ENCODE peak calls at places on chromosomes 3 and 15, in six cellular contexts. A is neural progenitor cell, I is PC-9, P is HCT116, M is left lung, D is BE2C. X is an unnamed sample. For H3K36me3, the result is how much of the 10 kb centered on the place peaks cover.

GRCh38 chr3:155326901-155327300 is 33.4 kb upstream of the STRIT1 start:
- DNase-seq in M (no peak), D (no peak), I (no peak), A (no peak), P (no peak), X (no peak)

GRCh38 chr3:10286596-10287295 is 6.0 kb downstream of the GHRL start:
- DNase-seq in A (peak), D (no peak), M (no peak), I (no peak), P (peak), X (no peak)

GRCh38 chr15:51580385-51580784 is 42.2 kb downstream of the DMXL2 start:
- DNase-seq in A (peak), P (no peak), I (no peak), D (no peak), M (no peak), X (no peak)

GRCh38 chr3:50264389-50264963 is 4.5 kb upstream of the SEMA3B start:
- DNase-seq in D (peak), P (peak), M (peak), I (peak), A (peak), X (peak)

GRCh38 chr15:44427756-44428724 is 611 bp downstream of the CTDSPL2 start:
- DNase-seq in I (peak), D (peak), M (no peak), A (peak), P (peak), X (no peak)

GRCh38 chr3:178629430-178630178 is 93.4 kb downstream of the KCNMB2 start:
- DNase-seq in A (no peak), D (no peak), M (no peak), P (no peak), I (no peak), X (no peak)

GRCh38 chr15:67823371-67824156 is 1.7 kb upstream of the SKOR1 start:
- DNase-seq in A (peak), M (no peak), P (no peak), I (no peak), D (no peak), X (no peak)

GRCh38 chr3:100789582-100789981 is 80.3 kb downstream of the TFG start:
- DNase-seq in D (no peak), I (no peak), M (no peak), P (no peak), A (no peak), X (no peak)

GRCh38 chr15:85408270-85408746 is 27.9 kb downstream of the AKAP13 start:
- DNase-seq in D (no peak), M (no peak), A (no peak), I (no peak), P (no peak), X (no peak)

GRCh38 chr15:23503546-23503945 is 56.5 kb upstream of the GOLGA6L2 start:
- DNase-seq in A (no peak), P (no peak), I (no peak), M (no peak), D (no peak), X (no peak)

DNA sequence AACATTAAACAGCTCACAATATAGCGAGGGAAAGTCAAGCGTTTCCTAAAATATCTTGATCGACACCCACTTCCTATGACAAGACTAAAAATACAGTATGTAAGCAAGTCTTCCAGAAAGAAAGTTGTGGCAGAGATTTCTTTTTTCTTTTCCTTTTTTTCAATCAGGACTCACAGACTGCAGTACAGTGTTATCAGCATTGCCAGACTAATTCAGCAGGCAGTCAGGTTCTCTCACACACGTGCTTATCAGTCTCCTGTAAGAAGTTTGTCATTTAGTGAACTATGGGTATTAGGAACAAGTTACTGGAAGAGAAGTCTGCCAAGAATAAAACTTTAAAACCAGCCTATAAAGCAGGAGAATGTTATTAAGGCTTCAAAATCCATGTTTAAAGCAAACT is 32.8 kb upstream of the ZNF385D start:
- DNase-seq in D (no peak), A (no peak), P (no peak), M (no peak), I (no peak), X (no peak)
- TF ChIP-seq CTCF in D (no peak), A (no peak), P (no peak), M (no peak), I (no peak), X (no peak)

GRCh38 chr3:121493431-121493830 is 52.4 kb downstream of the POLQ start:
- DNase-seq in M (no peak), D (no peak), I (no peak), P (no peak), A (no peak), X (no peak)
- H3K36me3 ChIP-seq in M (under half), D (under half), I (under half), P (under half), A (under half), X (under half)

GRCh38 chr3:73192036-73192738 is 130.7 kb downstream of the EBLN2 start:
- DNase-seq in A (peak), P (peak), I (no peak), D (peak), M (no peak), X (peak)
- TF ChIP-seq CTCF in A (peak), P (peak), I (no peak), D (peak), M (no peak), X (peak)

GRCh38 chr15:29727871-29728270 is 94.4 kb downstream of the TJP1 start:
- DNase-seq in I (no peak), M (no peak), D (no peak), P (no peak), A (no peak), X (no peak)

GRCh38 chr15:29728418-29728817 is 93.8 kb downstream of the TJP1 start:
- DNase-seq in M (no peak), I (no peak), A (no peak), P (no peak), D (no peak), X (no peak)

GRCh38 chr15:29726553-29726952 is 95.7 kb downstream of the TJP1 start:
- DNase-seq in P (no peak), I (no peak), A (no peak), D (no peak), M (no peak), X (no peak)

GRCh38 chr15:29724026-29724425 is 98.2 kb downstream of the TJP1 start:
- DNase-seq in M (no peak), D (no peak), P (no peak), A (no peak), I (no peak), X (peak)
- H3K36me3 ChIP-seq in M (under half), D (under half), P (under half), A (half or more), I (under half), X (half or more)

GRCh38 chr3:46682156-46682555 is 11.3 kb downstream of the ALS2CL start:
- DNase-seq in A (no peak), I (no peak), D (no peak), P (no peak), M (no peak), X (no peak)

GRCh38 chr3:46684881-46685280 is 8.6 kb downstream of the ALS2CL start:
- DNase-seq in P (no peak), I (no peak), D (no peak), M (no peak), A (no peak), X (no peak)

GRCh38 chr3:46681387-46681786 is 12.1 kb downstream of the ALS2CL start:
- DNase-seq in M (no peak), D (no peak), A (no peak), I (no peak), P (no peak), X (peak)

GRCh38 chr3:46682974-46683373 is 10.5 kb downstream of the ALS2CL start:
- DNase-seq in D (no peak), A (no peak), P (no peak), M (no peak), I (no peak), X (no peak)

GRCh38 chr3:46685446-46685845 is 8.0 kb downstream of the ALS2CL start:
- DNase-seq in A (no peak), I (no peak), M (no peak), P (no peak), D (no peak), X (no peak)
- TF ChIP-seq CTCF in A (no peak), I (no peak), M (no peak), P (peak), D (no peak), X (peak)

GRCh38 chr3:121641127-121641526 is 19.6 kb downstream of the HCLS1 start:
- DNase-seq in I (no peak), D (no peak), M (no peak), A (no peak), P (no peak), X (no peak)
- H3K36me3 ChIP-seq in I (under half), D (under half), M (under half), A (under half), P (under half), X (under half)

DNA sequence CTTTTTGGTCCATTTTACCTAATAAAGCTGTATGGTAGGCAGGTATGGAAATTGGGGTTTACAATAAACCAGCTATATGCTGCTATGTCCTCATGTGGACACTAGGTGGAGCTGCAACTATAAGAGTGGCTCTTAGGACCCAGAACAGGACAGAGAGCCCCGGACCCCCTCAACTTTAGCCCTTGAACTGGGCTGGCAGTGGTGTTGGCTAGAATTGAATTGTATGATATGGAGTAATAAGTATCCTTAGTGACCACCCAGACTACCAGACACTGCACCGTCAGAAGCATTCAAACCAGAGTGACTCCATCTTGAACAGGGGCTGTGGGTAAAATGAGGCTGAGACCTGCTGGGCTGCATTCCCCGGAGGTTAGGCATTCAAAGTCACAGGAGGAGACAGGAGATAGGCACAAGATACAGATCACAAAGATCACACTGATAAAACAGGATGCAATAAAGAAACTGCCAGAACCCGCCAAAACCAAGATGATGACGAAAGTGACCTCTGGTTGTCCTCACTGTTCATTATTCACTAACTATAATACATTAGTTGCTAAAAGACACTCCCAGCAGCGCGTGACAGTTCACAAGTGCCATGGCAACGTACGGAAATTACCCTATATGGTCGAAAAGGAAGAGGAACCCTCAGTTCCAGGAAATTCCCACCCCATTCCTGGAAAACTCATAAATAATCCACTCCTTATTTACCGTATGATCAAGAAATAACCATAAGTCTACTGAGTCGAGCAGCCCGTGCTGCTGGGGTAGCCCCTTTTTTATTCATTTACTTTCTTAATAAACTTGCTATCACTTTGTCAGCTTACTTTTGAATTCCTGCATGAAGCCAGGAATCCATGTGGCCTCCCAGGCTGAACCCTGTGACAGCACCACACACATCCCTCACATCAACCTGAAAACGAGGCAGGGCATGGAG is 68.7 kb upstream of the BLM start:
- DNase-seq in M (peak), A (peak), P (peak), D (peak), I (peak), X (peak)
- TF ChIP-seq CTCF in M (peak), A (peak), P (peak), D (peak), I (peak), X (peak)

GRCh38 chr15:90946941-90947576 is 7.6 kb upstream of the RCCD1 start:
- DNase-seq in M (no peak), I (no peak), P (no peak), D (no peak), A (no peak), X (no peak)
- H3K36me3 ChIP-seq in M (under half), I (under half), P (under half), D (half or more), A (under half), X (half or more)